ENCODE peak calls at places on chromosomes 1 and 21, in nine cellular contexts. G is cardiac muscle cell, T is NCI-H2081 treated with DMSO at 0.1 percent for 48 hours, F is putamen, H is skeletal muscle cell, Z is Right ventricle myocardium superior, M is T-cell, C is AG10803, I is lower leg skin. B is an unnamed sample.

GRCh38 chr1:245807306-245807705 is 652.5 kb downstream of the KIF26B start:
- DNase-seq in G (peak; percentile 47), T (no peak), F (no peak), H (no peak), Z (no peak), M (no peak), C (peak; percentile 63), I (no peak), B (no peak)

GRCh38 chr1:234531181-234532132 is 52.5 kb upstream of the TARBP1 start:
- DNase-seq in G (peak; percentile 91), T (no peak), F (peak; percentile 70), H (peak; percentile 80), Z (peak; percentile 83), M (no peak), C (peak; percentile 91), I (peak; percentile 93), B (no peak)

GRCh38 chr1:228697209-228698016 is 37.9 kb upstream of the RHOU start:
- DNase-seq in G (peak; percentile 98), T (no peak), F (peak; percentile 36), H (peak; percentile 26), Z (peak; percentile 78), M (peak; percentile 4), C (peak; percentile 85), I (peak; percentile 95), B (no peak)

GRCh38 chr1:96233422-96233821 is 488.2 kb upstream of the PTBP2 start:
- DNase-seq in G (no peak), T (no peak), F (no peak), H (no peak), Z (no peak), M (no peak), C (peak; percentile 9), I (no peak), B (no peak)

GRCh38 chr1:83990734-83991133 is 8.2 kb downstream of the TTLL7 start:
- DNase-seq in G (no peak), T (no peak), F (no peak), H (no peak), Z (no peak), M (no peak), C (no peak), I (no peak), B (no peak)

GRCh38 chr21:29520146-29520545 is 221.4 kb downstream of the BACH1 start:
- DNase-seq in G (peak; percentile 41), T (no peak), F (no peak), H (no peak), Z (no peak), M (no peak), C (peak; percentile 58), I (no peak), B (no peak)

GRCh38 chr1:3744646-3745045 is 7.6 kb upstream of the CCDC27 start:
- DNase-seq in G (no peak), T (no peak), F (no peak), H (no peak), Z (no peak), M (no peak), C (no peak), I (no peak), B (no peak)

GRCh38 chr1:12456979-12457378 is 161.0 kb downstream of the DHRS3 start:
- DNase-seq in G (peak; percentile 81), T (no peak), F (no peak), H (no peak), Z (no peak), M (no peak), C (peak; percentile 93), I (peak; percentile 67), B (no peak)

GRCh38 chr1:9279172-9279840 is 13.4 kb upstream of the SPSB1 start:
- DNase-seq in G (no peak), T (no peak), F (no peak), H (no peak), Z (peak; percentile 35), M (no peak), C (no peak), I (no peak), B (no peak)

GRCh38 chr1:161706483-161707347 is at the start of gene FCRLA:
- DNase-seq in G (peak; percentile 86), T (no peak), F (peak; percentile 67), H (peak; percentile 87), Z (no peak), M (no peak), C (peak; percentile 91), I (no peak), B (no peak)

GRCh38 chr1:32250893-32251716 is at the start of gene LCK:
- DNase-seq in G (no peak), T (no peak), F (no peak), H (no peak), Z (no peak), M (peak; percentile 62), C (no peak), I (no peak), B (no peak)

GRCh38 chr1:115771094-115771846 is 2.8 kb upstream of the CASQ2 start:
- DNase-seq in G (no peak), T (no peak), F (no peak), H (no peak), Z (no peak), M (no peak), C (no peak), I (no peak), B (no peak)

GRCh38 chr1:174269932-174270651 is 110.8 kb downstream of the RABGAP1L start:
- DNase-seq in G (no peak), T (no peak), F (no peak), H (no peak), Z (no peak), M (no peak), C (no peak), I (no peak), B (no peak)

GRCh38 chr1:219310181-219310728 is 136.6 kb downstream of the LYPLAL1 start:
- DNase-seq in G (no peak), T (no peak), F (no peak), H (no peak), Z (no peak), M (no peak), C (no peak), I (no peak), B (no peak)

GRCh38 chr1:199038188-199038587 is 399.3 kb downstream of the PTPRC start:
- DNase-seq in G (no peak), T (peak; percentile 78), F (no peak), H (no peak), Z (no peak), M (no peak), C (no peak), I (no peak), B (peak; percentile 69)

GRCh38 chr21:15667010-15667409 is 62.8 kb upstream of the USP25 start:
- DNase-seq in G (peak; percentile 61), T (no peak), F (no peak), H (peak; percentile 35), Z (no peak), M (no peak), C (peak; percentile 77), I (no peak), B (no peak)

GRCh38 chr1:161193561-161194235 is 5.2 kb downstream of the ADAMTS4 start:
- DNase-seq in G (no peak), T (no peak), F (peak; percentile 86), H (no peak), Z (no peak), M (no peak), C (no peak), I (no peak), B (no peak)

GRCh38 chr1:226603976-226604845 is 55.6 kb downstream of the STUM start:
- DNase-seq in G (peak; percentile 12), T (no peak), F (peak; percentile 54), H (no peak), Z (no peak), M (no peak), C (peak; percentile 49), I (no peak), B (no peak)